ENCODE peak calls at places on chromosomes 12 and 14, in five cellular contexts. G, T, E, U and M are unnamed samples.

GRCh38 chr12:131938082-131938481 is 9.0 kb downstream of the PUS1 start:
- DNase-seq in T (no peak), U (no peak), G (no peak), E (no peak), M (no peak)

GRCh38 chr14:102749833-102750775 is 27.1 kb upstream of the TRAF3 start:
- DNase-seq in U (no peak), T (no peak), G (no peak), E (no peak), M (no peak)

GRCh38 chr12:24853588-24853987 is 95.3 kb downstream of the BCAT1 start:
- DNase-seq in U (no peak), G (no peak), T (no peak), E (no peak), M (no peak)

GRCh38 chr12:111692575-111693210 is 6.8 kb downstream of the ACAD10 start:
- DNase-seq in G (no peak), E (no peak), U (peak; percentile 28), T (peak; percentile 42), M (peak; percentile 18)

GRCh38 chr12:124696689-124697476 is 129.5 kb upstream of the NCOR2 start:
- DNase-seq in U (no peak), E (no peak), T (no peak), G (peak; percentile 50), M (peak; percentile 52)

GRCh38 chr12:44372259-44372658 is 503.9 kb downstream of the NELL2 start:
- DNase-seq in E (no peak), G (no peak), U (no peak), T (no peak), M (no peak)

GRCh38 chr14:66174453-66174891 is 311.7 kb upstream of the CCDC196 start:
- DNase-seq in U (no peak), G (no peak), E (no peak), T (no peak), M (no peak)

GRCh38 chr12:98948566-98948965 is 303.5 kb downstream of the APAF1 start:
- DNase-seq in E (no peak), G (no peak), U (no peak), T (no peak), M (no peak)

GRCh38 chr14:69771136-69771535 is 4.2 kb downstream of the SRSF5 start:
- DNase-seq in U (no peak), E (no peak), T (no peak), G (no peak), M (no peak)

GRCh38 chr12:12676605-12677004 is 19.4 kb downstream of the GPR19 start:
- DNase-seq in U (no peak), T (no peak), E (no peak), G (no peak), M (no peak)

GRCh38 chr12:93783827-93784226 is 106.7 kb downstream of the CRADD start:
- DNase-seq in T (no peak), U (no peak), E (no peak), G (no peak), M (no peak)

GRCh38 chr12:131368073-131369071 is 342.5 kb upstream of the SFSWAP start:
- DNase-seq in U (no peak), G (peak; percentile 17), E (no peak), T (no peak), M (no peak)

GRCh38 chr14:73884438-73885190 is 2.0 kb upstream of the ZNF410 start:
- DNase-seq in T (no peak), U (no peak), G (no peak), E (peak; percentile 24), M (no peak)

GRCh38 chr14:103031566-103031911 is 25.8 kb downstream of the CDC42BPB start:
- DNase-seq in E (no peak), T (no peak), G (no peak), U (no peak), M (no peak)

GRCh38 chr12:13816394-13816793 is 165.0 kb downstream of the GRIN2B start:
- DNase-seq in E (no peak), U (no peak), G (no peak), T (peak; percentile 13), M (no peak)

GRCh38 chr14:54310151-54310851 is 86.5 kb upstream of the CDKN3 start:
- DNase-seq in U (no peak), E (no peak), G (no peak), T (no peak), M (no peak)

GRCh38 chr12:96196781-96197180 is 2.6 kb downstream of the ELK3 start:
- DNase-seq in G (no peak), E (no peak), T (peak; percentile 29), U (no peak), M (no peak)

GRCh38 chr12:92912672-92913071 is 16.4 kb downstream of the EEA1 start:
- DNase-seq in U (no peak), E (no peak), T (no peak), G (no peak), M (no peak)

GRCh38 chr12:65324551-65324950 is 46.1 kb downstream of the MSRB3 start:
- DNase-seq in U (no peak), T (no peak), G (no peak), E (no peak), M (no peak)

GRCh38 chr12:123478762-123479161 is 20.8 kb downstream of the SNRNP35 start:
- DNase-seq in T (no peak), E (no peak), U (no peak), G (no peak), M (no peak)

GRCh38 chr12:119868992-119869391 is 8.1 kb downstream of the CIT start:
- DNase-seq in G (no peak), T (no peak), E (no peak), U (no peak), M (no peak)

GRCh38 chr14:105315211-105315721 is 718 bp downstream of the PACS2 start:
- DNase-seq in E (no peak), U (peak; percentile 40), G (peak; percentile 44), T (peak; percentile 35), M (peak; percentile 65)

GRCh38 chr12:22283006-22283506 is 51.5 kb downstream of the ST8SIA1 start:
- DNase-seq in E (no peak), U (no peak), G (no peak), T (no peak), M (no peak)

DNA sequence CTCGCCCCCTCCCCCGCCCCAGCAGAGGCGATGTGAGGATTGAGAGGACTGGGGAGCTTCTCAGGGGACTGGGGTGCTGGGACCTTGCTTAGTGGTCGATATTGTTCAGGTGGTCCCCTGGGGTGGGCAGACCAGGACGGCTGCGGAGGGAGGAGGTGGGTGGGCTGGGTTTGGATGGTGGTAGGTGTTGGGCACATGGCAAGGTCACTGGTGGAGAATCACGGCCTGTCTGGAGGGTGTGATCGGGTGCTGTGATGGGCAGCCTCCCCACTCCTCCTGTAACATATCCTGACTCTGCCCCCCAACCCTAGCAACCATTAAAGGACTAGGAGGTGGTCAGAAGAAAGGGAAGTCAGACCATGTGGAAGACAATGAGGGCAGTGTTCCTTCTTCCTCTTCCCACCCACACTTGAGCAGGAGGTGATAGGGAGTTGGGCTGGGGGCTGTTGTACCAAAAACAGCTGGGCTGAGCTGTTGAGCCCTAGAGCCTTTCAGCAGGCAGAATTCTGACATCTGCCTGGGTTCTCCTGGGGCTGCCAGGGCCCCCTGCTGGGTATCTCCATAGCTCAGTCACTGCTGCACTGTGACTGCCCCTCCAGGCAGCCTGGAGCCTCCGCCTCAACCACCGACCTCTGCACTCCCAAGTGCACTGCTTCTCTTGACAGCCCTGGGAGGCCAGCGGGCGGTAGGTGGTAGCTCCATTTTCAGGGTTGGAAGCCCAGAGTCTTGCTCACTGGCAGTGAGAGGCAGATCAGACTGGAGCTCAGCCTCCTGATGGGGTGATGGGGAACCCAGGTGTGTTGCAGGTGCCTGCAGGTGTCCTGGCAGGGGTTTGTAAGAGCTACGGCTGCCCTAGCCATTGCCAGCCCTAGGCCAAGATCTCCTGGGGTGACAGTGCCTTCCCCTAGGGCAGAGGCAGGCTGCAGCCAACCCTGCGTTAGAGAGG is 15.3 kb downstream of the VASH1 start:
- DNase-seq in T (no peak), G (no peak), E (no peak), U (no peak), M (no peak)
- TF ChIP-seq CTCF in T (no peak), G (no peak), E (no peak), U (no peak), M (no peak)

GRCh38 chr12:115897718-115898117 is 379.8 kb downstream of the MED13L start:
- DNase-seq in E (no peak), T (no peak), U (no peak), G (no peak), M (no peak)

GRCh38 chr12:115895247-115895646 is 382.2 kb downstream of the MED13L start:
- DNase-seq in U (no peak), E (no peak), T (peak; percentile 37), G (no peak), M (peak; percentile 31)

DNA sequence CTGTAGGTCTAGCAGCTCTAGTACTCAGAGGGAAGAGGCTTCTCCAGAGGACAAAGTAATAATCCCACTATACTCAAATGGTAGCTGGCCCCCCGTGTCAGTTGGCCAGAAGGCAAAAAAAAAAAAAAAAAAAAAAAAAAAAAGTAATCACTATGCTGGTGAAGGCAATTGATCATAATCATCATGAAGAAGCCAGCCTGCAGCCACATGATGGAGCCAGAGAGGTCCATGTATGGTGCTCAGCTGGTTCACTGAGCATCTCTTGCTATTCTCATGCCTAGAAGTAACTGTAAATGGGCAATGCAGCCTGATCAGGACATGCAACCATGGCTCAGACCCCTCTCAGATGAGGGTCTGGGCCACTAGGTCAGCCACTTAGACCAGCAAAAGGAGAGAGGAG is 378.8 kb downstream of the MED13L start:
- DNase-seq in E (no peak), T (peak; percentile 28), G (no peak), U (no peak), M (no peak)
- TF ChIP-seq CTCF in E (no peak), T (peak; percentile 11), G (no peak), U (no peak), M (no peak)

GRCh38 chr14:64760916-64761315 is 56.7 kb downstream of the PLEKHG3 start:
- DNase-seq in G (no peak), U (no peak), T (no peak), E (no peak), M (no peak)

GRCh38 chr14:64758711-64759554 is 54.7 kb downstream of the PLEKHG3 start:
- DNase-seq in U (no peak), T (peak; percentile 82), E (no peak), G (peak; percentile 56), M (peak; percentile 53)

GRCh38 chr14:64759555-64759938 is 55.3 kb downstream of the PLEKHG3 start:
- DNase-seq in T (no peak), E (no peak), U (no peak), G (no peak), M (no peak)

GRCh38 chr14:64761441-64762043 is 57.3 kb downstream of the PLEKHG3 start:
- DNase-seq in U (no peak), E (no peak), T (no peak), G (no peak), M (no peak)

GRCh38 chr14:64760146-64760755 is 56.0 kb downstream of the PLEKHG3 start:
- DNase-seq in G (peak; percentile 70), E (peak; percentile 80), T (peak; percentile 76), U (peak; percentile 79), M (peak; percentile 78)
- TF ChIP-seq CTCF in G (peak; percentile 47), E (peak; percentile 68), T (peak; percentile 64), U (peak; percentile 83), M (peak; percentile 83)

GRCh38 chr14:78153069-78153351 is 17.2 kb upstream of the NRXN3 start:
- DNase-seq in T (peak; percentile 39), G (no peak), U (no peak), E (no peak), M (no peak)
- TF ChIP-seq CTCF in T (peak; percentile 38), G (no peak), U (no peak), E (no peak), M (no peak)

GRCh38 chr12:115398311-115398781 is 714.4 kb upstream of the TBX3 start:
- DNase-seq in E (no peak), U (no peak), G (no peak), T (peak; percentile 85), M (no peak)
- TF ChIP-seq CTCF in E (no peak), U (no peak), G (no peak), T (peak; percentile 58), M (no peak)